ENCODE peak calls at places on chromosomes 5 and 9, in nine cellular contexts. Q, H, Y, F, O, C, S, D and L are unnamed samples.

GRCh38 chr9:125540497-125540896 is 166.5 kb downstream of the MAPKAP1 start:
- DNase-seq in H (no peak), S (no peak), C (no peak), D (peak; percentile 81), O (no peak), F (no peak), Q (no peak), Y (peak; percentile 63), L (no peak)

GRCh38 chr9:10612649-10613398 is at the start of gene PTPRD:
- DNase-seq in F (peak; percentile 85), H (no peak), Q (peak; percentile 89), S (peak; percentile 78), O (no peak), C (peak; percentile 86), Y (peak; percentile 42), D (peak; percentile 77), L (peak; percentile 82)

GRCh38 chr9:93354451-93354850 is 97.0 kb upstream of the FAM120A start:
- DNase-seq in S (no peak), Y (no peak), Q (no peak), D (peak; percentile 30), C (no peak), O (no peak), F (no peak), H (peak; percentile 28), L (no peak)

GRCh38 chr5:64340293-64340692 is 165.5 kb upstream of the RGS7BP start:
- DNase-seq in Y (no peak), Q (no peak), F (no peak), C (no peak), H (no peak), S (no peak), O (no peak), D (no peak), L (no peak)

GRCh38 chr5:80466669-80467485 is 21.0 kb upstream of the FAM151B start:
- DNase-seq in C (no peak), Y (peak; percentile 65), F (no peak), O (no peak), Q (no peak), H (no peak), D (no peak), S (no peak), L (no peak)

GRCh38 chr9:134268308-134268724 is 57.9 kb upstream of the RXRA start:
- DNase-seq in O (peak; percentile 76), Q (no peak), F (no peak), S (no peak), D (no peak), H (no peak), Y (no peak), C (peak; percentile 98), L (no peak)

GRCh38 chr5:10441992-10442435 is 335 bp downstream of the ROPN1L start:
- DNase-seq in F (no peak), Q (no peak), H (no peak), D (no peak), Y (peak; percentile 72), S (no peak), O (no peak), C (no peak), L (no peak)

GRCh38 chr5:73797142-73797530 is 171.1 kb downstream of the ARHGEF28 start:
- DNase-seq in F (no peak), O (no peak), D (no peak), Y (peak; percentile 67), C (no peak), H (no peak), S (no peak), Q (no peak), L (no peak)

GRCh38 chr5:113450366-113451328 is 15.9 kb upstream of the TSSK1B start:
- DNase-seq in C (no peak), S (no peak), Q (no peak), O (no peak), F (no peak), Y (peak; percentile 3), D (no peak), H (no peak), L (no peak)

DNA sequence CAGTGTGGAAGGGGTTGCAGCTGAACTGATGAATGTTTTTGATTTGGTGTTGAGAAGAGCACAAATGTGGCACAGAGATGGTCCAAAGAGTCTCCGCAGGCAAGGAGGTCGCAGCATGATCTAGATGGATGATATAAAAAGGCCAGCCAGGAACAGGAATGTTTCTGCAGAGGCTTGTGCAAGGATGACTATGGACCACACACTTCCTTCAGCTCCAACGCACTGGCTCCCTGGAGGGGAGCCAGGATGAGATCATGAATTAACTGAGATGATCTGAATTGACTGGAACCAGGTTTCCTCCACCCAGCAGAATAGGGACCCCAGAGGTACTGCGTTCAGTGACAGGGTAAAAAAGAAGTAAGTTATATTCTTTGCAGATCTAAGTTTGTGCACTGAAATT is 89.0 kb downstream of the ARSB start:
- DNase-seq in Q (no peak), H (no peak), F (no peak), O (no peak), S (no peak), D (peak; percentile 20), Y (peak; percentile 88), C (no peak), L (no peak)
- TF ChIP-seq EZH2phosphoT487 in Q (no peak), H (no peak), F (no peak), O (no peak), S (no peak), D (no peak), Y (no peak), C (no peak), L (no peak)

DNA sequence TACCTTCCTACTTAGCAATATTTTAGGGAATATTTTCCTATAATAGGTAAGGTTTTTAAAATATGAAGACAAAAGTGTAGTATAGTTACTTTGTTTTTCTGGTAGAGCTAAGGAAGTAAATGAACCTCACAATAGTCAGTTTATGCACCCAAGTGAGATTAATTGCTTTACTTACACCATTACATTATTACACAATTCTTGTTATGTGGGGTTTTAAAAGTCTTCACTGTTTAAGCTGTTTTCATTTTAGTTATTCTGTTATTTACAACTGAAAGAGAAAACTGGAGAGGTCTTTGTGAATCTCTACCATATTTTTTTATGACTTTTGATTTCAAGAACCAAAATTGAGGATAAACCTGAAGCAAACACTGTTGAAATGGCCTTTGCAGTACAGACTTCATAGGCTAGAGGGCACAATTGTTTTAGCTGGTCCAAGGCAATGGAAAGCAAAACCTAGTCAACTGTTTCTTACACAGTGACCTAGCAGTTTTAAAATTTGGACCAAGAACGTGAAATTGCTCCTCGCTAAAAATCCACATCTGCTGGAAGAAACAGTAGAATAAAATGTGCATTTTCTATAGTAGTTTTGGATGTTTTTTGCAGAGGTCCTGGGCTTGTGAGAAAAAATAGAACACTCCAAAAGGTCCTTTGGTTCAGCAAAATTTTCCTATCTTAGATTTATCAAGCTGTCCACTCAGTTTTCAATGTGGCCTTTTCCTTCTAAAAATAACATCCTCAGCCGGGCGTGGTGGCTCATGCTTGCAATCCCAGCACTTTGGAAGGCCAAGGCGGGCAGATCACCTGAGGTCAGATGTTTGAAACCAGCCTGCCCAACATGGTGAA is 66.4 kb upstream of the FER start:
- DNase-seq in O (peak; percentile 37), H (peak; percentile 51), D (peak; percentile 70), S (peak; percentile 62), C (peak; percentile 88), F (peak; percentile 72), Q (peak; percentile 71), Y (peak; percentile 87), L (peak; percentile 82)
- H2AFZ ChIP-seq in O (no peak overlapping the region), H (peak overlapping the region; percentile 91), D (peak overlapping the region; percentile 90), S (peak overlapping the region; percentile 84), C (peak overlapping the region; percentile 68), F (no peak overlapping the region), Q (peak overlapping the region; percentile 64), Y (peak overlapping the region; percentile 84), L (no peak overlapping the region)

GRCh38 chr5:67090593-67090992 is 106.0 kb downstream of the CD180 start:
- DNase-seq in D (no peak), Q (no peak), O (no peak), S (no peak), H (no peak), C (no peak), Y (no peak), F (no peak), L (no peak)

GRCh38 chr5:67093259-67093658 is 103.3 kb downstream of the CD180 start:
- DNase-seq in C (no peak), Q (no peak), S (no peak), H (no peak), F (no peak), O (no peak), Y (no peak), D (no peak), L (no peak)

GRCh38 chr5:67092447-67093023 is 104.1 kb downstream of the CD180 start:
- DNase-seq in C (no peak), Q (no peak), D (peak; percentile 25), F (no peak), Y (no peak), S (no peak), H (no peak), O (no peak), L (no peak)

GRCh38 chr5:67095346-67095871 is 101.2 kb downstream of the CD180 start:
- DNase-seq in D (no peak), S (no peak), H (no peak), C (no peak), F (peak; percentile 50), Y (peak; percentile 69), Q (peak; percentile 19), O (no peak), L (peak; percentile 18)

DNA sequence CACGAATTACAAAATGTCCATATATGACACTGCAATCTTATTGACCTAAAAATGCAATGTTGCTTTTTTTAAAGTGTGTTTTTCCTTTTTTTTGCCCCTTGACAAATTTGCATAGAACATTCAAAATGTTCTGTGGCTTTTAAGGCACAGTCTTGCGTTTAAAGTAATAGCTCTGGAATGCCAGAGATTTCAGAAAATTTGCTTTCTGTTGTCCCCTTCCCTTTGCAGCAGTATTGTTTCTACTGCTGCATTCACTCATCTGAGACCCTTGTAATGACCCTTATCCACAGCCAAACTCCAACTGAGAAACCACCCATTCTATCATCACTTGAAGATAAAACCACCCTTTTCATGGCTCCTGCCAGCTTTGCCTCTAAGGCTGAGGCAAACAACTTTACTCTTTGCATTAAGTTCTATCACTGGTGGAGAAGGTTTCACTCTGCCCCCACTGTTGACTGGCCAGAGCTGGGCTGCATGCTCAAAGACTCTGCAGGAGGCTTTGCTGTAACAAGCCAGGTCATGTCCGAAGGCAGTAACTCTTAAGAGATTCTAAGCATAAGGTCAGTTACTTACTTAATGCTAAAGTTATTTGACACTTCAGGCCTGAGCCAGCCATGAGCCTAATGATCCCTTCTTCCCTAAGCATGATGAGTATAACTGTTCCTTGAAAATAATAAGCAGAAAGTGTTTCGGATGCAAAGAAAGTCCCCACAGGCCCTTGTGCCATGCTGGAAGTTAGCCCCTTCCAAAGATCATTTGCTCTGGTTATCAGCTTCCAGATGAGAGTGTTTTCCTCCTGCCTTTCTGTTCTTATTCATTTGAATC is 101.9 kb downstream of the CD180 start:
- DNase-seq in C (no peak), S (no peak), O (no peak), F (no peak), Q (peak; percentile 38), D (no peak), H (no peak), Y (peak; percentile 72), L (peak; percentile 37)
- H3K4me1 ChIP-seq in C (no peaks in the 10 kb centered on the region), S (peaks cover 24% of the 10 kb centered on the region), O (no peaks in the 10 kb centered on the region), F (peaks cover 13% of the 10 kb centered on the region), Q (peaks cover 29% of the 10 kb centered on the region), D (peaks cover 8% of the 10 kb centered on the region), H (no peaks in the 10 kb centered on the region), Y (peaks cover 31% of the 10 kb centered on the region), L (peaks cover 11% of the 10 kb centered on the region)

DNA sequence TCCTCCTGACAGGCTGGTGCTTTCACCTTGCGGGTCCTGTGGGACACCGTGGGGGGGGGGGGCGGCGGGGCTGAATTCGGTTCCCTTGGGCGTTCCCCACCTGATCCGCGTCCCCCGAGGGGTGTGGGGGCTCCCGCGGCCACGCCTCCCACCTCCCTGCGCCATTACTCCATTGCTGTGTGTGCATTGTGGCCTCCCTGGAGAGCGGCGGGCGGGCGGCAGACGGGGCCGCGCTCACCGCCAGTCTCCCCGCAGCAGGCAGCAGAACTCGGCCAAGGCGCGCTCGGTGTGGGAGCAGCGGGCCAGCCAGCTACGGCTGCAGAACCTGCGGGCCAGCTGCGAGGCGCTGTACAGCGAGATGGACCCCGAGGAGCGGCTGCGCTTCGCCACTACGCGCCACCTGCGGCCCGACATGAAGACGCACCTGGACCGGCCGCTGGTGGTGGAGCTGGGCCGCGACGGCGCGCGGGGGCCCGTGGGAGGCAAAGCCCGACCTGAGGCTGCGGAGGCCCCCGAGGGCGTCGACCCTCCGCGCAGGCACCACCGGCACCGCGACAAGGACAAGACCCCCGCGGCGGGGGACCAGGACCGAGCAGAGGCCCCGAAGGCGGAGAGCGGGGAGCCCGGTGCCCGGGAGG is 145.3 kb downstream of the CACNA1B start:
- DNase-seq in F (peak; percentile 29), S (no peak), H (no peak), O (no peak), Q (peak; percentile 63), D (no peak), C (no peak), Y (no peak), L (peak; percentile 73)
- TF ChIP-seq EZH2phosphoT487 in F (no peak), S (no peak), H (no peak), O (no peak), Q (peak; percentile 89), D (no peak), C (no peak), Y (no peak), L (no peak)